ENCODE peak calls at places on chromosomes 1 and 21, in nine cellular contexts. K is ascending aorta, O is body of pancreas, N is HFF-Myc, D is IMR-90, H is nephron progenitor cell, Q is H9, E is GM06990, T is GM20000. G is an unnamed sample.

GRCh38 chr21:34132202-34132601 is 58.8 kb downstream of the MRPS6 start:
- DNase-seq in K (no peak), O (no peak), N (no peak), D (no peak), H (no peak), Q (no peak), E (no peak), T (no peak), G (no peak)

GRCh38 chr1:197675475-197676324 is 99.6 kb downstream of the DENND1B start:
- DNase-seq in K (no peak), O (peak), N (no peak), D (peak), H (peak), Q (no peak), E (no peak), T (no peak), G (no peak)

GRCh38 chr1:241640867-241641542 is 836 bp upstream of the CHML start:
- DNase-seq in K (no peak), O (no peak), N (no peak), D (no peak), H (no peak), Q (no peak), E (no peak), T (peak), G (no peak)

GRCh38 chr1:18651727-18652126 is 21.1 kb downstream of the PAX7 start:
- DNase-seq in K (no peak), O (no peak), N (no peak), D (no peak), H (no peak), Q (peak), E (no peak), T (no peak), G (no peak)

GRCh38 chr1:218480691-218481099 is 135.6 kb downstream of the TGFB2 start:
- DNase-seq in K (no peak), O (no peak), N (no peak), D (peak), H (no peak), Q (no peak), E (no peak), T (no peak), G (peak)

GRCh38 chr1:89781494-89782126 is 39.2 kb upstream of the LRRC8D start:
- DNase-seq in K (no peak), O (no peak), N (no peak), D (no peak), H (no peak), Q (no peak), E (peak), T (peak), G (no peak)

GRCh38 chr1:21520899-21521716 is 11.9 kb downstream of the ALPL start:
- DNase-seq in K (no peak), O (no peak), N (peak), D (peak), H (no peak), Q (no peak), E (peak), T (no peak), G (peak)

GRCh38 chr1:247118946-247119446 is 14.8 kb upstream of the ZNF669 start:
- DNase-seq in K (no peak), O (no peak), N (no peak), D (no peak), H (peak), Q (peak), E (peak), T (peak), G (no peak)

GRCh38 chr1:224375059-224375458 is 18.4 kb downstream of the CNIH4 start:
- DNase-seq in K (no peak), O (no peak), N (no peak), D (no peak), H (no peak), Q (no peak), E (no peak), T (no peak), G (no peak)

GRCh38 chr1:32361308-32361673 is 994 bp downstream of the FAM229A start:
- DNase-seq in K (no peak), O (no peak), N (no peak), D (no peak), H (no peak), Q (peak), E (no peak), T (no peak), G (no peak)

GRCh38 chr1:32363713-32364112 is 1.4 kb downstream of the TSSK3 start:
- DNase-seq in K (no peak), O (no peak), N (no peak), D (no peak), H (no peak), Q (no peak), E (no peak), T (no peak), G (no peak)

GRCh38 chr1:32364836-32365235 is 2.5 kb downstream of the TSSK3 start:
- DNase-seq in K (no peak), O (no peak), N (no peak), D (no peak), H (no peak), Q (no peak), E (no peak), T (no peak), G (no peak)

GRCh38 chr1:32362474-32363313 is at the start of the genes FAM229A and TSSK3:
- DNase-seq in K (no peak), O (no peak), N (no peak), D (no peak), H (no peak), Q (peak), E (no peak), T (no peak), G (no peak)

GRCh38 chr1:32361674-32362473 is 411 bp downstream of the FAM229A start:
- DNase-seq in K (peak), O (peak), N (no peak), D (no peak), H (peak), Q (peak), E (no peak), T (peak), G (no peak)
- TF ChIP-seq CTCF in K (peak), O (peak), N (peak), D (no peak), H (peak), Q (peak), E (peak), T (no peak), G (peak)

DNA sequence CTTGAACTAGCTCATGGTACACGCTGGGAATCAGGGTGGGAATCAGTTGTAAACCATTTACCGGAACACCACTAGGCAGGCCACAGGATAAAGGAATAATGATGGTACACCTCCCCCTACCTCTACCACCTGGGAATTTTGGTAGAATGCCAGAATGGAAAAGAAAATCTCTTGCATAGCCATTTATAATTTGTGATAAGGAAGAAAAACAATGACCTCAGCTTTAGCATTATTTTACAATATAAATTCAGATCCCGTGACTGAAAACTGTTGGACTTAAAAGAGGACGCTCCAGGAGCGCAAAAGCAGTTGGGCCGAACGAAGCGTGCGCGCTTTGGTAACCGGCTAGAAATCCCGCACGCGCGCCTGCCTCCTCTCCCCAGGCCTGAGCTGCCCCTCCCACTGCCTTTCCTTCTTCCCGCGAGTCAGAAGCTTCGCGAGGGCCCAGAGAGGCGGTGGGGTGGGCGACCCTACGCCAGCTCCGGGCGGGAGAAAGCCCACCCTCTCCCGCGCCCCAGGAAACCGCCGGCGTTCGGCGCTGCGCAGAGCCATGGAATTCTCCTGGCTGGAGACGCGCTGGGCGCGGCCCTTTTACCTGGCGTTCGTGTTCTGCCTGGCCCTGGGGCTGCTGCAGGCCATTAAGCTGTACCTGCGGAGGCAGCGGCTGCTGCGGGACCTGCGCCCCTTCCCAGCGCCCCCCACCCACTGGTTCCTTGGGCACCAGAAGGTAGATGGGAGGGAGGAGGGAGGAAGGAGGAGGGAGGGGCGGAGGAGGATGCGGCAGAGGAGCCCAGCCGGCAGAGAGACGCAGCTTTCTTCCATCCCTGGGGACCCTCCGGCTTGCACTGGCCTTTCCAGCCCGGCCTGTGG is at the start of gene CYP4X1:
- DNase-seq in K (no peak), O (peak), N (no peak), D (no peak), H (peak), Q (peak), E (no peak), T (no peak), G (no peak)
- TF ChIP-seq CTCF in K (no peak), O (no peak), N (no peak), D (no peak), H (no peak), Q (no peak), E (no peak), T (no peak), G (no peak)

GRCh38 chr1:158121604-158122254 is 59.0 kb upstream of the CD1D start:
- DNase-seq in K (no peak), O (peak), N (no peak), D (peak), H (peak), Q (peak), E (no peak), T (peak), G (peak)
- TF ChIP-seq CTCF in K (no peak), O (peak), N (peak), D (peak), H (peak), Q (peak), E (peak), T (peak), G (peak)

GRCh38 chr1:162626089-162626488 is 6.2 kb upstream of the DDR2 start:
- DNase-seq in K (no peak), O (no peak), N (no peak), D (peak), H (no peak), Q (no peak), E (no peak), T (no peak), G (no peak)

GRCh38 chr1:162626733-162627132 is 5.5 kb upstream of the DDR2 start:
- DNase-seq in K (no peak), O (no peak), N (no peak), D (no peak), H (no peak), Q (no peak), E (no peak), T (peak), G (no peak)

GRCh38 chr1:162629077-162629637 is 3.1 kb upstream of the DDR2 start:
- DNase-seq in K (no peak), O (no peak), N (no peak), D (no peak), H (no peak), Q (no peak), E (no peak), T (no peak), G (peak)

GRCh38 chr1:162629651-162630050 is 2.6 kb upstream of the DDR2 start:
- DNase-seq in K (no peak), O (no peak), N (peak), D (peak), H (no peak), Q (no peak), E (no peak), T (no peak), G (peak)

GRCh38 chr1:162627662-162628296 is 4.5 kb upstream of the DDR2 start:
- DNase-seq in K (no peak), O (no peak), N (no peak), D (peak), H (no peak), Q (no peak), E (no peak), T (no peak), G (peak)
- TF ChIP-seq CTCF in K (no peak), O (peak), N (peak), D (peak), H (peak), Q (peak), E (peak), T (peak), G (peak)